ENCODE peak calls at places on chromosomes 11 and 22, in four cellular contexts. L, U, Q and T are unnamed samples.

GRCh38 chr11:33801821-33802413 is 27.6 kb upstream of the FBXO3 start:
- DNase-seq in L (no peak), U (no peak), Q (no peak), T (no peak)

GRCh38 chr11:128964463-128964930 is 21.8 kb upstream of the TP53AIP1 start:
- DNase-seq in L (no peak), U (no peak), Q (no peak), T (no peak)

GRCh38 chr11:58509730-58510129 is 1.8 kb upstream of the OR5B21 start:
- DNase-seq in L (no peak), U (no peak), Q (no peak), T (no peak)

GRCh38 chr11:77411238-77411637 is 62.7 kb downstream of the PAK1 start:
- DNase-seq in L (peak), U (peak), Q (peak), T (no peak)

GRCh38 chr11:116842909-116843308 is 5.5 kb upstream of the APOA1 start:
- DNase-seq in L (no peak), U (no peak), Q (no peak), T (no peak)

GRCh38 chr11:120854988-120855387 is 168.9 kb upstream of the TBCEL start:
- DNase-seq in L (no peak), U (no peak), Q (no peak), T (no peak)

GRCh38 chr11:27246925-27247324 is 116.1 kb downstream of the CCDC34 start:
- DNase-seq in L (no peak), U (peak), Q (no peak), T (no peak)

GRCh38 chr11:2199466-2200341 is 28.1 kb upstream of the TH start:
- DNase-seq in L (no peak), U (no peak), Q (no peak), T (no peak)

GRCh38 chr11:61111786-61112517 is 9.7 kb downstream of the CD5 start:
- DNase-seq in L (peak), U (no peak), Q (no peak), T (no peak)

GRCh38 chr11:16775604-16776283 is 37.3 kb downstream of the C11orf58 start:
- DNase-seq in L (no peak), U (no peak), Q (no peak), T (no peak)

GRCh38 chr11:86499723-86500129 is 125.0 kb downstream of the CCDC81 start:
- DNase-seq in L (no peak), U (no peak), Q (no peak), T (no peak)

GRCh38 chr11:115672999-115673411 is 168.8 kb upstream of the CADM1 start:
- DNase-seq in L (peak), U (peak), Q (no peak), T (no peak)

GRCh38 chr22:27113211-27114030 is 456.0 kb downstream of the MIAT start:
- DNase-seq in L (peak), U (peak), Q (peak), T (peak)

GRCh38 chr11:11558826-11559225 is 63.0 kb downstream of the GALNT18 start:
- DNase-seq in L (no peak), U (no peak), Q (no peak), T (no peak)

GRCh38 chr11:27158763-27159679 is 118.4 kb downstream of the BBOX1 start:
- DNase-seq in L (peak), U (peak), Q (no peak), T (peak)

GRCh38 chr11:47406896-47407745 is 1.3 kb upstream of the SLC39A13 start:
- DNase-seq in L (peak), U (no peak), Q (no peak), T (no peak)

GRCh38 chr22:49418341-49418894 is 409.3 kb downstream of the BRD1 start:
- DNase-seq in L (no peak), U (no peak), Q (no peak), T (no peak)

GRCh38 chr11:61706452-61707400 is 26.5 kb downstream of the DAGLA start:
- DNase-seq in L (no peak), U (no peak), Q (no peak), T (no peak)

GRCh38 chr11:44149651-44150050 is 54.2 kb downstream of the EXT2 start:
- DNase-seq in L (no peak), U (no peak), Q (no peak), T (no peak)

GRCh38 chr11:79375818-79376550 is 64.8 kb downstream of the TENM4 start:
- DNase-seq in L (no peak), U (no peak), Q (no peak), T (peak)

GRCh38 chr11:95517453-95517852 is 272.1 kb downstream of the FAM76B start:
- DNase-seq in L (no peak), U (no peak), Q (no peak), T (no peak)

GRCh38 chr11:4064278-4064955 is 30.2 kb upstream of the RRM1 start:
- DNase-seq in L (no peak), U (no peak), Q (no peak), T (no peak)

GRCh38 chr11:130580372-130580771 is 131.9 kb downstream of the ADAMTS15 start:
- DNase-seq in L (no peak), U (no peak), Q (peak), T (peak)

GRCh38 chr22:39739338-39740027 is 154.1 kb downstream of the ENTHD1 start:
- DNase-seq in L (no peak), U (no peak), Q (no peak), T (no peak)

GRCh38 chr22:20804650-20805049 is 30.7 kb downstream of the SERPIND1 start:
- DNase-seq in L (no peak), U (no peak), Q (no peak), T (no peak)

GRCh38 chr11:57762235-57762866 is 749 bp downstream of the CTNND1 start:
- DNase-seq in L (no peak), U (no peak), Q (no peak), T (no peak)

GRCh38 chr11:7597620-7598019 is 75.7 kb downstream of the CYB5R2 start:
- DNase-seq in L (no peak), U (no peak), Q (no peak), T (no peak)

GRCh38 chr11:72544589-72544988 is 110.3 kb upstream of the CLPB start:
- DNase-seq in L (no peak), U (no peak), Q (no peak), T (no peak)

GRCh38 chr22:19798825-19799224 is 38.2 kb downstream of the TBX1 start:
- DNase-seq in L (no peak), U (no peak), Q (no peak), T (no peak)

GRCh38 chr11:65431452-65432132 is 9.0 kb downstream of the NEAT1 start:
- DNase-seq in L (no peak), U (no peak), Q (no peak), T (no peak)

GRCh38 chr22:35821654-35822053 is 104.0 kb downstream of the APOL5 start:
- DNase-seq in L (no peak), U (no peak), Q (no peak), T (no peak)

GRCh38 chr11:127474735-127475134 is 474.2 kb upstream of the KIRREL3 start:
- DNase-seq in L (no peak), U (no peak), Q (no peak), T (no peak)

GRCh38 chr22:29158546-29158945 is 47.1 kb upstream of the EMID1 start:
- DNase-seq in L (no peak), U (no peak), Q (no peak), T (no peak)

GRCh38 chr11:14974021-14974698 is 2.0 kb upstream of the CALCA start:
- DNase-seq in L (no peak), U (no peak), Q (no peak), T (no peak)

GRCh38 chr11:48141475-48142100 is 75.0 kb upstream of the OR4B1 start:
- DNase-seq in L (no peak), U (no peak), Q (no peak), T (no peak)

GRCh38 chr11:72787262-72788104 is 6.4 kb downstream of the STARD10 start:
- DNase-seq in L (no peak), U (no peak), Q (no peak), T (no peak)

GRCh38 chr11:118233377-118233776 is 8.6 kb upstream of the JAML start:
- DNase-seq in L (no peak), U (no peak), Q (no peak), T (no peak)

GRCh38 chr11:3837793-3838192 is 3.0 kb downstream of the RHOG start:
- DNase-seq in L (peak), U (peak), Q (no peak), T (no peak)

DNA sequence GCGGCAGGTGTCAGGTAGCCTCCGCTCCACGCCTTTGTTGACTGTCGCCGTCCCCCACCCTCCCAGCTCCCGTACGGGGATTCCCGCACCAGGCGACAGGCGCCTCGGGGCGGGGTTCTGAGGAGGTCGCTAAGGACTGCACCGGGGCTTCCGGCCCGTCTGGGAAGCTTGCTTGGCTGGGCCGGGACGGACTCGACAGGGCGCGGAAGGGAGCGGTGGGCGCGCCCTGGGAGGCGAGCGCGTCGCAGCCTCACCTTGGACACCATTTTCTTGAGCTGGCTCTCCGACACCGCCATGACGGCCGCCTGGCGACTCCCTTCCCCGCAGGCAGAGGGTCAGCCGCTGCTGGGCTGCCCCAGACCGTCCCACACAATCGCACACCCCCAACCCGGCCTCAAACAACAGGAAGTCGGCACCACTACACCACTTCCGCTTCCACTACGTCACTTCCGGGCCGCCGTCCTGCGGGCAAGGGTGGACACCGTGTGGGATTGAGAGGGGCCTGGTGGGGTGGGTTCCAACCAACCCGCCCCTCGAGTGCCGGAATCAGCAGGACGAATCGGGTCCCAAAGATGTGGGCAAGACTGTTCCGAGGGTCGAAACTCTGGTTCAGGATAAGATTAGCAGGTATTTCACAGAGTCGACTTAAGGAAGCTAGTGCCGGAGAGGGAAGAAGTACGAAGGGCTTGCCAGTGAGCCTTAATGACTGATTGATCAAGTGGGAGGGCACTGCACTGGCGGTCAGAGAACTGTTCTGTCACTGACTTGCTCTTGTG is at the start of gene TSG101:
- DNase-seq in L (peak), U (peak), Q (peak), T (peak)
- TF ChIP-seq CTCF in L (no peak), U (no peak), Q (no peak), T (no peak)

GRCh38 chr11:106305458-106305857 is 228.0 kb downstream of the AASDHPPT start:
- DNase-seq in L (no peak), U (no peak), Q (no peak), T (no peak)

GRCh38 chr11:106311531-106312230 is 234.2 kb downstream of the AASDHPPT start:
- DNase-seq in L (no peak), U (no peak), Q (no peak), T (no peak)

GRCh38 chr11:106304274-106304673 is 226.8 kb downstream of the AASDHPPT start:
- DNase-seq in L (no peak), U (no peak), Q (no peak), T (no peak)

GRCh38 chr11:106306942-106307341 is 229.5 kb downstream of the AASDHPPT start:
- DNase-seq in L (no peak), U (no peak), Q (no peak), T (no peak)

DNA sequence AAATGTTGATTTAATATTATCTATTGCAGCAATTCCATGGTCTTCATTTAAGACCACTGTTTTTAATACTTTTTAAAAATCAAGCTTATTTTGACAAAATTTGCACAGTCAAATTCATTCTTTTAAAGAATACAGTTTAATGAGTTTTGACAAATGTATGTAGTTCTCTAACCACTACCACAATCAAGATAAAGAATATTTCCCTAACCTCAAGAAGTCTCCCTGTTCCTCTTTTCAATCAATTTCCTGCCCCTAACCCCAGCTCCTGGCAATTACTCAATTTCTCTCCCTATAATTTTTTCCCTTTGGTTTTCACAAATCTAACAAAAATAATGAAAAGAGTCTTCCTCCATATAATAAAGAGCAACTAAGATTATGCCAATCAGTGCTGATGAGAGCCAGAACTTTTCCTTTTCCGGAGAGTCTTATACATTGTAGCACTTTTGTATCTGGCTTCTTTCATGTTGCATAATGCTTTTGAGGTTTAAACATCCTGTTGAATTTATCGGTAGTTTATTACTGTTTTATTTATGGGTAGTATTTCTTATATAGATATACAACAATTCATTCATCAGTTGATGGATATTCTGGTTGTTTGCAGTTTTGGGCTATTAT is 231.7 kb downstream of the AASDHPPT start:
- DNase-seq in L (no peak), U (no peak), Q (no peak), T (no peak)
- TF ChIP-seq CTCF in L (no peak), U (no peak), Q (no peak), T (no peak)

GRCh38 chr11:124633355-124633754 is 10.7 kb downstream of the TBRG1 start:
- DNase-seq in L (no peak), U (no peak), Q (no peak), T (no peak)
- TF ChIP-seq CTCF in L (no peak), U (no peak), Q (peak), T (peak)

GRCh38 chr22:37564111-37564711 is 3.9 kb downstream of the CDC42EP1 start:
- DNase-seq in L (no peak), U (peak), Q (no peak), T (no peak)
- TF ChIP-seq CTCF in L (no peak), U (peak), Q (no peak), T (no peak)